ENCODE peak calls at places on chromosomes 3 and 15, in six cellular contexts. P, G, W, Q, E and D are unnamed samples. For H3K27me3, the result is how much of the 10 kb centered on the place peaks cover.

GRCh38 chr3:129867506-129868124 is 25.9 kb downstream of the TMCC1 start:
- DNase-seq in G (no peak), Q (no peak), P (no peak), E (peak), W (no peak), D (no peak)

GRCh38 chr3:72223116-72223515 is 438.2 kb upstream of the PROK2 start:
- DNase-seq in W (no peak), G (no peak), Q (no peak), E (no peak), P (no peak), D (no peak)

GRCh38 chr3:4939276-4939675 is 40.0 kb upstream of the BHLHE40 start:
- DNase-seq in E (no peak), W (peak), G (no peak), Q (no peak), P (no peak), D (no peak)

GRCh38 chr3:113557374-113557773 is 25.0 kb downstream of the SIDT1 start:
- DNase-seq in E (peak), G (no peak), P (no peak), W (peak), Q (no peak), D (no peak)

GRCh38 chr3:136186330-136186729 is 9.8 kb downstream of the MSL2 start:
- DNase-seq in E (no peak), W (no peak), P (peak), G (no peak), Q (no peak), D (no peak)

GRCh38 chr15:66404532-66404931 is 17.8 kb downstream of the MAP2K1 start:
- DNase-seq in Q (no peak), W (no peak), G (no peak), E (no peak), P (no peak), D (no peak)

GRCh38 chr15:70323111-70323851 is 225.6 kb upstream of the TLE3 start:
- DNase-seq in Q (peak), W (peak), G (peak), E (peak), P (no peak), D (peak)

GRCh38 chr15:57476533-57476975 is 100.2 kb downstream of the CGNL1 start:
- DNase-seq in W (peak), P (no peak), Q (no peak), E (peak), G (no peak), D (no peak)

GRCh38 chr3:45499529-45499928 is 95.0 kb upstream of the LIMD1 start:
- DNase-seq in G (no peak), Q (no peak), W (peak), E (peak), P (peak), D (no peak)

GRCh38 chr3:104628185-104628789 is 738.4 kb upstream of the ALCAM start:
- DNase-seq in E (peak), P (peak), G (no peak), W (peak), Q (no peak), D (no peak)

GRCh38 chr15:71572452-71573053 is 237.8 kb upstream of the NR2E3 start:
- DNase-seq in E (no peak), W (peak), P (no peak), Q (no peak), G (no peak), D (no peak)

GRCh38 chr3:187072582-187072981 is 66.7 kb downstream of the RPL39L start:
- DNase-seq in Q (no peak), W (no peak), P (peak), E (no peak), G (no peak), D (no peak)

GRCh38 chr3:37559461-37559860 is 302.2 kb upstream of the CTDSPL start:
- DNase-seq in P (no peak), G (no peak), Q (no peak), E (peak), W (peak), D (peak)

GRCh38 chr3:189108735-189109134 is 63.0 kb upstream of the TPRG1 start:
- DNase-seq in E (no peak), P (no peak), G (no peak), Q (no peak), W (no peak), D (no peak)

GRCh38 chr3:187896664-187897063 is 151.4 kb upstream of the BCL6 start:
- DNase-seq in G (peak), Q (peak), P (no peak), E (no peak), W (no peak), D (no peak)

GRCh38 chr3:50390523-50391177 is 31.3 kb upstream of the TMEM115 start:
- DNase-seq in E (no peak), P (no peak), W (no peak), G (peak), Q (peak), D (no peak)

GRCh38 chr15:65824031-65824743 is 32.1 kb upstream of the DENND4A start:
- DNase-seq in G (peak), E (peak), P (peak), W (peak), Q (peak), D (no peak)

GRCh38 chr3:108305484-108306172 is 9.3 kb downstream of the HHLA2 start:
- DNase-seq in E (no peak), Q (no peak), P (no peak), G (no peak), W (no peak), D (no peak)

GRCh38 chr15:70514236-70514635 is 249.1 kb downstream of the UACA start:
- DNase-seq in G (no peak), E (no peak), P (no peak), W (no peak), Q (no peak), D (no peak)

GRCh38 chr15:99719096-99719541 is 14.1 kb downstream of the LYSMD4 start:
- DNase-seq in E (peak), Q (no peak), W (peak), P (peak), G (no peak), D (no peak)

GRCh38 chr15:71443538-71443937 is 328.3 kb downstream of the THSD4 start:
- DNase-seq in W (peak), Q (peak), P (peak), G (no peak), E (peak), D (peak)

GRCh38 chr3:57917611-57918010 is 90.6 kb upstream of the FLNB start:
- DNase-seq in W (peak), Q (no peak), G (no peak), E (peak), P (no peak), D (no peak)

GRCh38 chr3:185216587-185216918 is 37.3 kb downstream of the EHHADH start:
- DNase-seq in W (peak), P (peak), Q (no peak), G (no peak), E (peak), D (no peak)

GRCh38 chr3:15206662-15207576 is 873 bp downstream of the CAPN7 start:
- DNase-seq in Q (no peak), G (peak), W (peak), E (peak), P (peak), D (no peak)

GRCh38 chr3:66586853-66587252 is 86.0 kb upstream of the LRIG1 start:
- DNase-seq in P (no peak), G (no peak), W (no peak), Q (no peak), E (no peak), D (no peak)

GRCh38 chr3:129506272-129506742 is 22.1 kb upstream of the RHO start:
- DNase-seq in Q (no peak), P (no peak), G (no peak), E (no peak), W (no peak), D (no peak)

DNA sequence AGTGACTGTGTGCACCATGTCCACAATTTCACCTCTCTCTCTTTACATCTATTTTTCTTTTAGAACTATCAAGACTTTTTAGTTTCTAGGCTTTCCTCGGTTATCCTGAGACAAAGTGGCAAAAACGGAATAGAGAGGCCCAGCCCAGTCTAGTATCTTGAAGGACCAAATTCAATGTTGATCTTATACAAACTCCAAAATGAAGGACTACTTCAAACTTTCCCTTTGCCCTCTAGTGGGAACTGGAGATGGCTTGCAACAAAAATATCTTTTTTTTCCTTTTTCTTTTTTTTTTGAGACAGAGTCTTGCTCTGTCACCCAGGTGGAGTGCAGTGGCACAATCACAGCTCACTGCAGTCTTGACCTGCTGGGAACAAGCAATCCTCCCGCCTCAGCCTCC is 338.5 kb upstream of the UMPS start:
- DNase-seq in W (no peak), G (no peak), Q (no peak), E (no peak), P (no peak), D (no peak)
- TF ChIP-seq CTCF in W (no peak), G (no peak), Q (no peak), E (no peak), P (peak), D (no peak)

DNA sequence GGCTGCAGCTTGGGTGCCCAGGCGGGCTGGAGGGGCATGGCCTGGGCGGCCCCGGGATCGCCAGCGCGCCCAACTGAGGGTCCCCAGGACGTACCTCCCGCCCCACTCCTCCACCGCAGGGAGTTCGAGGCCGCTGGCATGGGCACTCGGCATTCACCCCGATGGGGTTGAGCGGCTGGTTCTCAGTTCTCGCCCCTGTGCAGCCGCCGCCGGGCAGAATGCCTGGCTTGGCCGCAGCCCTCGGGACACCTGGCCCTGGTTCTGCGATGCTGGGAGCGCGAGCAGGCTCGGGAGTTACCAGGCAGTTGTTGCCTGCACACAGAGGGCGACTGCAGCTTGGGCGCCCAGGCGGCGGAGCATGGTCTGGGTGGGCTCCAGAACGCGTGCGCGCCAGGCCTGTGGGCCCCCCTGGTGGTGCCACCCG is 121.4 kb downstream of the LMLN start:
- DNase-seq in Q (no peak), G (peak), P (peak), W (no peak), E (no peak), D (no peak)
- H3K27me3 ChIP-seq in Q (half or more), G (half or more), P (under half), W (under half), E (half or more), D (under half)

DNA sequence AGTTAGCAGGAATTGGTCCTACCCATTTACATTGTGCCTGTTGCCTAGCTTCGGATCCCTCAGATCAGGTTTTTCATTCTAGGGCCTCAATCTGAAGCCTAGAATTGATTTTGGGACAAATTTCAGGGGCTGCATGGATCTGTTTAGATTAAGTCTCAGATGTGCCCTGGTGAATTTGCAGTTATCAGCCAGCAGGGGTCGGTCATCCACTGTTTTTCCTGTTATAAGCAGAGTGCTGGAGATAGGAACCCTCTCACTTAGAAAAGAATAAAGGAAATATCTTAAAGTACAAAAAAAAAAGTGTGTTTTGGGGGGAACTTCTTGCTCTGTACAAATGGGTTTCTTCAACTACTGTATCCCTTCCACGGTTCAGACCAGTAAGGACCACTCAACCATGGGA is 212.5 kb downstream of the BCHE start:
- DNase-seq in G (no peak), P (peak), Q (no peak), W (peak), E (peak), D (no peak)
- TF ChIP-seq CTCF in G (no peak), P (peak), Q (no peak), W (no peak), E (peak), D (no peak)

GRCh38 chr3:127452321-127452821 is 138.2 kb downstream of the TPRA1 start:
- DNase-seq in E (no peak), W (no peak), Q (peak), P (no peak), G (peak), D (peak)
- H3K27me3 ChIP-seq in E (half or more), W (under half), Q (under half), P (under half), G (half or more), D (under half)

DNA sequence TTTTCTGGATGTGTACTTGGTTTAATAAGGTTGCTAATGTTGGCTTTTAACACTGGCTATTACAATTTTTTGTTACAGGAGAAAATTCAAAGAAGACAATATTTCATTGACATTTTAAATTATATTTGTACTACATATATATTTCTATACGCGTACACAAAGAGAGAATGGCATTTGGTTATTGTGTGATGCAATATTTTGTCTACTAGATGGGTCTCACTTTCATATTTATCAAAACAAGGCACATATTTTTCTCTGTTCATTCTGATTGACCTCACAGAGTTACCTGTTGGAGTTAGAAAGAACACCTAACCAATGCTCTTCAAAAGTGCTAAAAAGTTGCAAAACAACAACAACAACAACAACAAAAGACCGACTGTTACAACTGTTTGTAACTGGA is 50.2 kb upstream of the VGLL3 start:
- DNase-seq in P (no peak), G (no peak), W (no peak), E (no peak), Q (no peak), D (no peak)
- TF ChIP-seq CTCF in P (peak), G (no peak), W (no peak), E (no peak), Q (no peak), D (no peak)

GRCh38 chr15:45251888-45252287 is at the start of gene SLC28A2:
- DNase-seq in W (no peak), Q (no peak), G (no peak), E (no peak), P (no peak), D (no peak)
- H3K27me3 ChIP-seq in W (under half), Q (under half), G (under half), E (under half), P (under half), D (under half)

GRCh38 chr3:23698652-23699313 is 107.0 kb upstream of the UBE2E1 start:
- DNase-seq in G (no peak), E (no peak), W (no peak), P (peak), Q (no peak), D (no peak)
- TF ChIP-seq CTCF in G (no peak), E (no peak), W (no peak), P (peak), Q (no peak), D (no peak)

DNA sequence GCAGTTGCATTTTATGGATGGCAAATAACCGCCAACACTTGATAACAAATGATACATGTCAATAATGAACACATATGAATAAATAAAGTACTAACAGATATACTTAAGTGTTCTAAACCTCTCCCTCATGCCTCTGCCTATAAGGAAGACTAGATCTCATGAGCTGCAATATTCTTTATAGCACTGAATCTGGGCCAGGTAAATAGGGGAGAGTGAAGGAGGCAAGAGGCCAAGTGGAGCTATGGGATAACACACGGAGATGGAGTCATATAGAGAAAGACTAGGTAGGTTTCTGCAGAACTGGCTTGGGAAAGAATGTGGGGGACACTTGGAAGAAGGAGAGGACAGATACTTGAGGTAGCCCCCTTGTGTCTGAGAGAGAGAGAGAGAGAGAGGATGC is 354.2 kb upstream of the CFAP20DC start:
- DNase-seq in G (no peak), Q (no peak), W (no peak), E (no peak), P (no peak), D (no peak)
- H3K27me3 ChIP-seq in G (under half), Q (under half), W (under half), E (under half), P (under half), D (under half)